ENCODE peak calls at places on chromosome 3, in five cellular contexts. M, D, H, V and B are unnamed samples.

GRCh38 chr3:158713094-158713499 is 19.2 kb downstream of the RARRES1 start:
- DNase-seq in M (no peak), D (peak; percentile 72), H (no peak), V (peak; percentile 60), B (peak; percentile 93)

GRCh38 chr3:95775486-95776094 is 1038.8 kb upstream of the EPHA6 start:
- DNase-seq in M (no peak), D (no peak), H (no peak), V (no peak), B (no peak)

GRCh38 chr3:127067116-127067910 is 84.4 kb downstream of the PLXNA1 start:
- DNase-seq in M (no peak), D (no peak), H (no peak), V (no peak), B (no peak)

GRCh38 chr3:127373701-127374625 is 86.1 kb upstream of the PRR20G start:
- DNase-seq in M (no peak), D (peak; percentile 29), H (no peak), V (peak; percentile 1), B (peak; percentile 12)

GRCh38 chr3:33848624-33849347 is 50.4 kb downstream of the PDCD6IP start:
- DNase-seq in M (no peak), D (no peak), H (no peak), V (no peak), B (no peak)

GRCh38 chr3:48798998-48799397 is 48.7 kb downstream of the PRKAR2A start:
- DNase-seq in M (no peak), D (peak; percentile 62), H (peak; percentile 47), V (peak; percentile 9), B (peak; percentile 45)

GRCh38 chr3:157581331-157581730 is 78.1 kb upstream of the VEPH1 start:
- DNase-seq in M (no peak), D (no peak), H (no peak), V (no peak), B (peak; percentile 59)

GRCh38 chr3:144301863-144302262 is 330.2 kb downstream of the DIPK2A start:
- DNase-seq in M (no peak), D (no peak), H (no peak), V (no peak), B (no peak)

GRCh38 chr3:41650406-41650805 is 311.5 kb downstream of the ULK4 start:
- DNase-seq in M (no peak), D (no peak), H (peak; percentile 42), V (no peak), B (no peak)

GRCh38 chr3:155853214-155854146 is 747 bp downstream of the SLC33A1 start:
- DNase-seq in M (no peak), D (peak; percentile 37), H (no peak), V (peak; percentile 43), B (peak; percentile 31)
- TF ChIP-seq CTCF in M (no peak), D (no peak), H (no peak), V (no peak), B (peak; percentile 4)

DNA sequence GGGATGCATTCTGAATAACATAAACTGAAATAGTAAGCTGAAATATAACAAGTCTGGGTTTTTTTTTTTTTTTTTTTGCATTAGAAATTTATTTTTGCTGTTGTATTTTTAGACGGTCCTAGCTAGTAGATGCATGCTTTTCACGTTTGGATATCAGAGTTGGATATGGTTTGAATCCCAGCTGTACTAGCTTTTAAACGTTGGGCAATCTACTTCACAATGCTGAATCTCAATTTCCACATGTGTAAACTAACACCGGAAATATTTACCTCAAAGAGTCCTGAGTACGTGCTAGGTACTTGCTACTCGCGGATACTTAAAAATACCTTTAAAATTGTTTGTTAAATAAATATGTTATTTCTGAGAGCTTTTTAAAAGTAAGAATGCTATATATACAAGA is 139.8 kb downstream of the BBX start:
- DNase-seq in M (no peak), D (no peak), H (no peak), V (peak; percentile 46), B (peak; percentile 53)
- H3K4me3 ChIP-seq in M (no peak overlapping the region), D (no peak overlapping the region), H (no peak overlapping the region), V (peak overlapping the region; percentile 50), B (peak overlapping the region; percentile 42)

GRCh38 chr3:61863579-61863978 is 302.2 kb downstream of the PTPRG start:
- DNase-seq in M (no peak), D (no peak), H (no peak), V (no peak), B (no peak)
- TF ChIP-seq CTCF in M (no peak), D (no peak), H (no peak), V (no peak), B (no peak)

GRCh38 chr3:188389711-188390346 is 235.9 kb downstream of the LPP start:
- DNase-seq in M (no peak), D (peak; percentile 31), H (no peak), V (no peak), B (peak; percentile 42)

GRCh38 chr3:188391597-188391996 is 237.6 kb downstream of the LPP start:
- DNase-seq in M (no peak), D (no peak), H (no peak), V (no peak), B (no peak)

GRCh38 chr3:188387921-188388320 is 234.0 kb downstream of the LPP start:
- DNase-seq in M (no peak), D (no peak), H (no peak), V (no peak), B (no peak)

GRCh38 chr3:188390775-188391443 is 237.0 kb downstream of the LPP start:
- DNase-seq in M (no peak), D (no peak), H (no peak), V (no peak), B (no peak)

GRCh38 chr3:188390347-188390718 is 236.4 kb downstream of the LPP start:
- DNase-seq in M (no peak), D (no peak), H (no peak), V (no peak), B (no peak)
- H3K4me3 ChIP-seq in M (no peak overlapping the region), D (no peak overlapping the region), H (no peak overlapping the region), V (no peak overlapping the region), B (no peak overlapping the region)

GRCh38 chr3:192092388-192093005 is 631.5 kb downstream of the PYDC2 start:
- DNase-seq in M (no peak), D (no peak), H (no peak), V (peak; percentile 6), B (peak; percentile 3)

GRCh38 chr3:192091831-192092230 is 630.9 kb downstream of the PYDC2 start:
- DNase-seq in M (no peak), D (no peak), H (no peak), V (peak; percentile 21), B (no peak)

GRCh38 chr3:192090586-192090985 is 629.6 kb downstream of the PYDC2 start:
- DNase-seq in M (no peak), D (no peak), H (no peak), V (no peak), B (no peak)
- TF ChIP-seq CTCF in M (no peak), D (no peak), H (no peak), V (no peak), B (no peak)